ENCODE peak calls at places on chromosomes 2 and 18, in five cellular contexts. One of them, this sample, is unnamed.
A peak's percentile ranks its signal among the peaks of the same experiment; 100 is the strongest.

GRCh38 chr2:157150747-157151146 is 106.8 kb upstream of the GALNT5 start:
- DNase-seq in astrocyte of the cerebellum: no peak
- DNase-seq in MM.1S: peak; percentile 11
- DNase-seq in IMR-90: peak; percentile 74
- DNase-seq in fibroblast of mammary gland: no peak
- DNase-seq in this sample: no peak

GRCh38 chr18:13268035-13268700 is 49.6 kb downstream of the LDLRAD4 start:
- DNase-seq in fibroblast of mammary gland: peak; percentile 8
- DNase-seq in IMR-90: peak; percentile 24
- DNase-seq in MM.1S: no peak
- DNase-seq in astrocyte of the cerebellum: peak; percentile 62
- DNase-seq in this sample: peak; percentile 19

GRCh38 chr2:204665244-204665643 is 120.0 kb downstream of the PARD3B start:
- DNase-seq in fibroblast of mammary gland: peak; percentile 30
- DNase-seq in MM.1S: no peak
- DNase-seq in astrocyte of the cerebellum: peak; percentile 60
- DNase-seq in IMR-90: peak; percentile 60
- DNase-seq in this sample: peak; percentile 58

GRCh38 chr2:177419274-177419673 is 26.7 kb downstream of the AGPS start:
- DNase-seq in MM.1S: no peak
- DNase-seq in astrocyte of the cerebellum: peak; percentile 33
- DNase-seq in IMR-90: peak; percentile 61
- DNase-seq in fibroblast of mammary gland: peak; percentile 76
- DNase-seq in this sample: no peak

GRCh38 chr2:220275454-220275853 is 648.0 kb downstream of the SLC4A3 start:
- DNase-seq in fibroblast of mammary gland: no peak
- DNase-seq in IMR-90: no peak
- DNase-seq in MM.1S: no peak
- DNase-seq in astrocyte of the cerebellum: no peak
- DNase-seq in this sample: no peak

GRCh38 chr2:219286436-219287115 is 7.4 kb downstream of the DNAJB2 start:
- DNase-seq in astrocyte of the cerebellum: no peak
- DNase-seq in IMR-90: no peak
- DNase-seq in MM.1S: no peak
- DNase-seq in fibroblast of mammary gland: peak; percentile 27
- DNase-seq in this sample: no peak

GRCh38 chr2:199064201-199064600 is 393.5 kb downstream of the SATB2 start:
- DNase-seq in astrocyte of the cerebellum: no peak
- DNase-seq in MM.1S: no peak
- DNase-seq in fibroblast of mammary gland: no peak
- DNase-seq in IMR-90: no peak
- DNase-seq in this sample: no peak

GRCh38 chr2:217622205-217622621 is 380.6 kb downstream of the TNS1 start:
- DNase-seq in astrocyte of the cerebellum: peak; percentile 4
- DNase-seq in MM.1S: no peak
- DNase-seq in IMR-90: peak; percentile 98
- DNase-seq in fibroblast of mammary gland: peak; percentile 18
- DNase-seq in this sample: peak; percentile 47

GRCh38 chr2:172921538-172922236 is 154.0 kb upstream of the MAP3K20 start:
- DNase-seq in fibroblast of mammary gland: peak; percentile 71
- DNase-seq in IMR-90: peak; percentile 78
- DNase-seq in astrocyte of the cerebellum: no peak
- DNase-seq in MM.1S: no peak
- DNase-seq in this sample: peak; percentile 45

DNA sequence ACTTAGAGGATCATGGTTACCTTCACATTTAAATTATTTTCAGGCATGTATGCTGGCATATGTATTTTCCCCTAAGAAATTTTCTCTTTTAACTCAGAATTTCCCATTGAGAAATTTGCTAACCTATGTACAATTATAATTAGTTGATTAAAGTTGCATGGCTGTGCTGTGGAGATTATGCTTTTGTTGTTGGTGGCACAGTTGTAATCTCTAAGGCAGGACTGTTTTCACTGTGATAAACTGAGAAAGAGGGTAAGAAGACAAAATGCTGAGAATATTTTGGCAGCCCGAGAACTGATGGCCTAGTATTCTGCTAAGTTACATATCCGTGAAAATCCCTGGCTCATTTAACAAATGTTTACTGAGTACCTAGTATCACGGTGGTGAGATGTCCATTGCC is 1.4 kb downstream of the VRK2 start:
- DNase-seq in IMR-90: no peak
- DNase-seq in fibroblast of mammary gland: no peak
- DNase-seq in MM.1S: no peak
- DNase-seq in astrocyte of the cerebellum: no peak
- DNase-seq in this sample: no peak
- H3K4me3 ChIP-seq in IMR-90: no peak overlapping the region
- H3K4me3 ChIP-seq in fibroblast of mammary gland: no peak overlapping the region
- H3K4me3 ChIP-seq in MM.1S: peak overlapping the region; percentile 63
- H3K4me3 ChIP-seq in astrocyte of the cerebellum: no peak overlapping the region
- H3K4me3 ChIP-seq in this sample: no peak overlapping the region

DNA sequence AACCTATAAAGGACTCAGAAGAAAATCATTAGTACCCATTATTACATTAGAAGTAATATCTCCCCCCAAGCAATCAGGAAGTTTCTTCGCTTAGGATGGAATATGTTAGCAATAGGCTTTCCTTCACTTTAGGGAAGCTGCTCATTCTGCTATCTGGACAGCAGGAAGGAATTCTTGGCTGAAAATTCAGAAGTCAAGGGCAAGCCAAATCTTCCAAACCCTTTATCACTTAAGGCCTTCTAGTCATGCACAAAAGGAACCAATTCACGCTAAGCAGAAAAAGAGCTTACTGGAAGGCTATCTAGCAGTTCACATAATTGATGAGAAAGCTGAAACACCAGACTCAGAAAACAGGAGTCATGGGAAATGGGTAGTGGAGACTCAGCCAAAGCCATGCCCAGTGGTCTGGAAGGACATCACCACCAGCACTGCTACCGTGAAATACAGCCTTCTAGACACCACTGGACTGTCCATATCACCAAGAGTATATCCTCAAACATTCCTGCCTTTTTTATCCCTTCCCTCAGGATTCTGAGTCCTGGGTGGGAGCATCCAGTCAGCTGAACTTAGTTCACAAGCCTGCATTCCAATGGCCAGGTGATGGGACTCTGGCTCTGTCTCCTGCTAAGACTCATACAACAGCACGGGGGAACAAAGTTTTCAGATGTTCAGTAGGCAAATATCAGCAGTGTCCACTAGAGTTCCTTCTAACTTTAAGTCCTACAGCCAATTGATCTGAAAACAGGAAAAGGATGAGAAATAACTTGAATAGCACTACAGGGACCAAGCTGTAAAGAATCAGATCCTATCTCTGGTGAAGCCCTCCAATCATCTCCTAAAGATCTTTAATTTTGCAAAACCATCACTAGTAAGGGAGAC is 14.8 kb upstream of the ADAM17 start:
- DNase-seq in fibroblast of mammary gland: peak; percentile 32
- DNase-seq in astrocyte of the cerebellum: no peak
- DNase-seq in IMR-90: no peak
- DNase-seq in MM.1S: no peak
- DNase-seq in this sample: no peak
- TF ChIP-seq CTCF in fibroblast of mammary gland: peak; percentile 26
- TF ChIP-seq CTCF in astrocyte of the cerebellum: no peak
- TF ChIP-seq CTCF in IMR-90: peak; percentile 5
- TF ChIP-seq CTCF in MM.1S: no peak
- TF ChIP-seq CTCF in this sample: peak; percentile 39

GRCh38 chr2:36562973-36563532 is 34.9 kb downstream of the FEZ2 start:
- DNase-seq in MM.1S: peak; percentile 47
- DNase-seq in IMR-90: peak; percentile 50
- DNase-seq in fibroblast of mammary gland: peak; percentile 77
- DNase-seq in astrocyte of the cerebellum: no peak
- DNase-seq in this sample: no peak

GRCh38 chr2:36566887-36567286 is 31.1 kb downstream of the FEZ2 start:
- DNase-seq in fibroblast of mammary gland: no peak
- DNase-seq in IMR-90: no peak
- DNase-seq in MM.1S: no peak
- DNase-seq in astrocyte of the cerebellum: no peak
- DNase-seq in this sample: no peak

GRCh38 chr2:36564377-36564930 is 33.5 kb downstream of the FEZ2 start:
- DNase-seq in fibroblast of mammary gland: no peak
- DNase-seq in IMR-90: no peak
- DNase-seq in astrocyte of the cerebellum: no peak
- DNase-seq in MM.1S: no peak
- DNase-seq in this sample: no peak

GRCh38 chr2:36567711-36568408 is 30.1 kb downstream of the FEZ2 start:
- DNase-seq in fibroblast of mammary gland: no peak
- DNase-seq in astrocyte of the cerebellum: no peak
- DNase-seq in MM.1S: no peak
- DNase-seq in IMR-90: no peak
- DNase-seq in this sample: no peak

DNA sequence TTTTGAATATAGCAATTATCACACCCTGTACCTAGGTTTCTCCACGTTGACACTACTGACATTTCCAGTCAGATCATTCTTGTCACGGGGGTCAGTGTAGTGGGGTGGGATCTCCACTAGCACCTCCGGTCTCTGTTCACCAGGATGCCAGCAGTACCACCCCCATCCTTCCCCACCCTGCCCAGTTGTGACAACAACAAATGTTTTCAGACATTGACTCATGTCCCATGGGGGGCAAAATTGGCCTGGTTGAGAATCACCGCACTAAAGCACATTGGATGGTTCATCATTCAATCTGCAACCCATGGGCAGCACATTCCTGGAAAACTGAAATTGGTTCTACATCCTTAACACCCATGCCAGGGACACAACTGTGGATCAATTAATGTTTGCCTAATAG is 32.3 kb downstream of the FEZ2 start:
- DNase-seq in IMR-90: no peak
- DNase-seq in astrocyte of the cerebellum: no peak
- DNase-seq in fibroblast of mammary gland: peak; percentile 63
- DNase-seq in MM.1S: no peak
- DNase-seq in this sample: no peak
- H3K4me3 ChIP-seq in IMR-90: no peak overlapping the region
- H3K4me3 ChIP-seq in astrocyte of the cerebellum: no peak overlapping the region
- H3K4me3 ChIP-seq in fibroblast of mammary gland: no peak overlapping the region
- H3K4me3 ChIP-seq in MM.1S: no peak overlapping the region
- H3K4me3 ChIP-seq in this sample: no peak overlapping the region

GRCh38 chr2:27085670-27086089 is 892 bp upstream of the KHK start:
- DNase-seq in fibroblast of mammary gland: peak; percentile 69
- DNase-seq in astrocyte of the cerebellum: no peak
- DNase-seq in IMR-90: peak; percentile 45
- DNase-seq in MM.1S: peak; percentile 59
- DNase-seq in this sample: peak; percentile 50
- TF ChIP-seq CTCF in fibroblast of mammary gland: peak; percentile 34
- TF ChIP-seq CTCF in astrocyte of the cerebellum: peak; percentile 46
- TF ChIP-seq CTCF in IMR-90: peak; percentile 40
- TF ChIP-seq CTCF in MM.1S: peak; percentile 56
- TF ChIP-seq CTCF in this sample: peak; percentile 62